ENCODE peak calls at places on chromosome 18, in six cellular contexts. U, M, Z, E, C and V are unnamed samples.

GRCh38 chr18:55114856-55115255 is 155.6 kb upstream of the CCDC68 start:
- DNase-seq in U (no peak), M (no peak), Z (no peak), E (no peak), C (no peak), V (no peak)

GRCh38 chr18:67938691-67939090 is 422.2 kb upstream of the DSEL start:
- DNase-seq in U (no peak), M (no peak), Z (no peak), E (no peak), C (no peak), V (no peak)

GRCh38 chr18:51382081-51382480 is 184.6 kb upstream of the MEX3C start:
- DNase-seq in U (no peak), M (no peak), Z (no peak), E (no peak), C (no peak), V (no peak)

GRCh38 chr18:8614875-8615274 is 5.6 kb downstream of the RAB12 start:
- DNase-seq in U (no peak), M (no peak), Z (no peak), E (no peak), C (no peak), V (no peak)

GRCh38 chr18:56568986-56569385 is 69.4 kb downstream of the TXNL1 start:
- DNase-seq in U (no peak), M (peak), Z (no peak), E (no peak), C (no peak), V (no peak)

GRCh38 chr18:9771261-9771976 is 63.3 kb downstream of the RAB31 start:
- DNase-seq in U (peak), M (peak), Z (peak), E (peak), C (peak), V (peak)

GRCh38 chr18:34795070-34795740 is 85.1 kb downstream of the DTNA start:
- DNase-seq in U (no peak), M (no peak), Z (no peak), E (no peak), C (no peak), V (no peak)

GRCh38 chr18:70366174-70366573 is 77.3 kb downstream of the SOCS6 start:
- DNase-seq in U (no peak), M (no peak), Z (no peak), E (no peak), C (no peak), V (no peak)